ENCODE peak calls at places on chromosomes 6 and 20, in four cellular contexts. R, O, W and S are unnamed samples.

GRCh38 chr6:107334026-107334425 is 125.3 kb downstream of the PDSS2 start:
- DNase-seq in W (no peak), O (no peak), R (no peak), S (no peak)

GRCh38 chr6:168596316-168596715 is 155.3 kb downstream of the SMOC2 start:
- DNase-seq in R (no peak), O (no peak), W (no peak), S (no peak)

GRCh38 chr20:53829086-53829703 is 235.6 kb upstream of the ZNF217 start:
- DNase-seq in O (peak; percentile 95), R (no peak), W (peak; percentile 95), S (no peak)

GRCh38 chr6:141483561-141484061 is 649.1 kb upstream of the GJE1 start:
- DNase-seq in W (peak; percentile 92), O (peak; percentile 95), R (peak; percentile 85), S (no peak)

GRCh38 chr6:106823732-106824351 is 150.7 kb downstream of the CD24 start:
- DNase-seq in W (no peak), O (no peak), R (no peak), S (peak; percentile 91)

GRCh38 chr6:12385316-12385715 is 95.2 kb downstream of the EDN1 start:
- DNase-seq in W (no peak), R (no peak), O (no peak), S (no peak)

GRCh38 chr20:4488407-4489339 is 233.0 kb upstream of the PRND start:
- DNase-seq in O (peak; percentile 59), R (no peak), W (peak; percentile 52), S (no peak)

GRCh38 chr6:47810885-47811284 is 29.1 kb downstream of the OPN5 start:
- DNase-seq in R (no peak), W (no peak), O (no peak), S (peak; percentile 66)

GRCh38 chr6:113457751-113458150 is 399.4 kb upstream of the MARCKS start:
- DNase-seq in W (peak; percentile 68), R (no peak), O (no peak), S (no peak)

GRCh38 chr6:163415176-163415619 is 680 bp downstream of the QKI start:
- DNase-seq in O (no peak), W (no peak), R (no peak), S (peak; percentile 76)

GRCh38 chr20:3843490-3843889 is 3.1 kb upstream of the MAVS start:
- DNase-seq in W (peak; percentile 85), R (no peak), O (peak; percentile 91), S (no peak)

GRCh38 chr6:1424306-1424927 is 35.0 kb downstream of the FOXF2 start:
- DNase-seq in R (no peak), O (peak; percentile 83), W (peak; percentile 61), S (peak; percentile 88)

GRCh38 chr6:93407186-93407585 is 12.2 kb downstream of the EPHA7 start:
- DNase-seq in W (peak; percentile 58), R (no peak), O (peak; percentile 84), S (no peak)

GRCh38 chr6:44010411-44011349 is 116.6 kb downstream of the MRPL14 start:
- DNase-seq in W (peak; percentile 100), R (no peak), O (peak; percentile 98), S (peak; percentile 55)

GRCh38 chr20:11267762-11268335 is 594.0 kb upstream of the JAG1 start:
- DNase-seq in O (no peak), R (no peak), W (no peak), S (no peak)

GRCh38 chr6:38796850-38797249 is 81.7 kb downstream of the DNAH8 start:
- DNase-seq in R (no peak), O (no peak), W (no peak), S (no peak)

GRCh38 chr6:122838060-122838780 is 49.2 kb downstream of the SMPDL3A start:
- DNase-seq in O (peak; percentile 47), R (no peak), W (peak; percentile 26), S (no peak)

GRCh38 chr6:43159599-43159998 is 11.5 kb upstream of the SRF start:
- DNase-seq in W (no peak), R (no peak), O (no peak), S (no peak)

GRCh38 chr6:8462169-8462568 is 26.8 kb upstream of the SLC35B3 start:
- DNase-seq in R (no peak), O (no peak), W (no peak), S (no peak)

GRCh38 chr6:159036673-159037072 is 8.1 kb downstream of the TAGAP start:
- DNase-seq in W (no peak), R (no peak), O (no peak), S (no peak)

GRCh38 chr20:24643731-24644130 is 174.3 kb downstream of the SYNDIG1 start:
- DNase-seq in W (no peak), O (peak; percentile 53), R (no peak), S (no peak)

GRCh38 chr20:9147553-9148024 is 78.7 kb downstream of the PLCB4 start:
- DNase-seq in W (peak; percentile 69), R (no peak), O (peak; percentile 27), S (no peak)

GRCh38 chr6:116051244-116051643 is 9.4 kb downstream of the FRK start:
- DNase-seq in R (no peak), W (no peak), O (no peak), S (no peak)

GRCh38 chr20:5164645-5165399 is 38.0 kb downstream of the CDS2 start:
- DNase-seq in O (no peak), R (no peak), W (no peak), S (no peak)

GRCh38 chr20:16537025-16537665 is 36.1 kb downstream of the KIF16B start:
- DNase-seq in O (no peak), W (no peak), R (no peak), S (no peak)

GRCh38 chr6:474454-475185 is 83.1 kb downstream of the IRF4 start:
- DNase-seq in R (peak; percentile 59), W (no peak), O (no peak), S (no peak)

GRCh38 chr6:36244641-36245280 is 25.1 kb upstream of the PNPLA1 start:
- DNase-seq in W (no peak), O (no peak), R (no peak), S (peak; percentile 87)

GRCh38 chr20:13545755-13546154 is 93.0 kb downstream of the TASP1 start:
- DNase-seq in W (no peak), R (no peak), O (no peak), S (no peak)

GRCh38 chr6:154247119-154247814 is 109.3 kb downstream of the IPCEF1 start:
- DNase-seq in O (no peak), R (no peak), W (no peak), S (peak; percentile 53)

GRCh38 chr6:4125933-4126864 is 9.2 kb downstream of the ECI2 start:
- DNase-seq in W (peak; percentile 88), O (peak; percentile 91), R (no peak), S (no peak)

GRCh38 chr20:46964299-46965123 is 69.9 kb downstream of the EYA2 start:
- DNase-seq in O (no peak), W (no peak), R (no peak), S (no peak)

GRCh38 chr6:109769213-109769612 is 78.1 kb downstream of the FIG4 start:
- DNase-seq in O (no peak), R (no peak), W (no peak), S (no peak)

GRCh38 chr20:3740600-3741301 is 8.3 kb downstream of the HSPA12B start:
- DNase-seq in W (no peak), O (no peak), R (no peak), S (no peak)

GRCh38 chr6:27296106-27296783 is 15.8 kb downstream of the POM121L2 start:
- DNase-seq in O (peak; percentile 36), W (peak; percentile 61), R (no peak), S (peak; percentile 89)

GRCh38 chr20:44886828-44887227 is 1.3 kb downstream of the YWHAB start:
- DNase-seq in W (no peak), O (no peak), R (no peak), S (no peak)

GRCh38 chr20:44886276-44886671 is 769 bp downstream of the YWHAB start:
- DNase-seq in W (peak; percentile 24), R (no peak), O (no peak), S (no peak)

GRCh38 chr20:44885392-44886275 is at the start of gene YWHAB:
- DNase-seq in W (peak; percentile 98), R (peak; percentile 89), O (peak; percentile 96), S (peak; percentile 100)

GRCh38 chr20:44883214-44883902 is 2.1 kb upstream of the YWHAB start:
- DNase-seq in R (no peak), W (no peak), O (no peak), S (no peak)

GRCh38 chr20:44884907-44885391 is 556 bp upstream of the YWHAB start:
- DNase-seq in W (no peak), O (no peak), R (no peak), S (no peak)
- H3K4me3 ChIP-seq in W (peak overlapping the region; percentile 80), O (peak overlapping the region; percentile 97), R (peak overlapping the region; percentile 65), S (peak overlapping the region; percentile 77)

DNA sequence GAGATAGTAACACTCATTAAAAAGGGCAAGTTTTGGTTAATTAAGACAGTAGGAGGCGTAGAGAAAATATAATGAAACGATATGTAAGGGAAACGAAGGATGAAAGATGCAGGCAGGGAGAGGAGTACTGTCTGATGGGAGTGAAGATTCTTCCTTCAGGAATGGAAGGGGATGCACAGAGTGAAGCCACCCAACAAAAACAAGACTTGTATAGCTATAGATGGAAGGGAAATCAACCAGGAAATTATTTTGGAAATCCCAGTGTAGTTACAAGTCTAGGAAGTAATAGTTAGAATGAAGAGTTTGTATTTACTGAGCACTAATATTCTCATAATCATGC is 19.7 kb upstream of the HLA-DRB1 start:
- DNase-seq in W (no peak), O (no peak), R (no peak), S (no peak)
- H3K9ac ChIP-seq in W (peak overlapping the region; percentile 70), O (no peak overlapping the region), R (peak overlapping the region; percentile 68), S (no peak overlapping the region)

DNA sequence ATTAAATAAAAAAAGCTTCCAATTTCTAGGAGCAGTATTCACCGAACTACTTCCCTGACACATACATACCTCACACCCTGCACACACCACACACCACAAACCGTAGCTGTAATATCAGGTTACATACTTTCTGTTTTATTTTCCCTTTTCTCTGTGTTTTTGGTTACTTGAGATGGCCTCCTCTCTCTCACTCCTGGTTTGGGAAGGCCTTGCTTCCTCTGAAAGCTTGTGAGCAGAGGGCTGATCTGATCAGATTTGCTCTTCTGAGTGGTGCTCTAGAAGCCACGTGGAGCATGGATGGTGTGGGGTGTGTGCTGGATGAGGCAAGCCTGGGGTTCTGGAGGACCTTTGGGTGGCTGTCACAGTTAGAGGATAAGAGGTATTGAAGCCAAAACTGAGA is 20.9 kb downstream of the UTRN start:
- DNase-seq in W (no peak), O (peak; percentile 74), R (peak; percentile 30), S (no peak)
- H3K4me3 ChIP-seq in W (no peak overlapping the region), O (no peak overlapping the region), R (no peak overlapping the region), S (no peak overlapping the region)

GRCh38 chr20:57654998-57655811 is 35.0 kb upstream of the ZBP1 start:
- DNase-seq in R (no peak), O (no peak), W (no peak), S (peak; percentile 73)
- H3K9ac ChIP-seq in R (no peak overlapping the region), O (no peak overlapping the region), W (no peak overlapping the region), S (no peak overlapping the region)

GRCh38 chr20:33399924-33400323 is 1.4 kb downstream of the CDK5RAP1 start:
- DNase-seq in W (no peak), O (no peak), R (no peak), S (no peak)
- H3K4me3 ChIP-seq in W (peak overlapping the region; percentile 99), O (peak overlapping the region; percentile 84), R (peak overlapping the region; percentile 80), S (peak overlapping the region; percentile 99)

GRCh38 chr6:45808041-45808440 is 207.6 kb downstream of the CLIC5 start:
- DNase-seq in W (no peak), R (no peak), O (no peak), S (no peak)
- H3K9ac ChIP-seq in W (no peak overlapping the region), R (no peak overlapping the region), O (no peak overlapping the region), S (no peak overlapping the region)